ENCODE peak calls at places on chromosomes 2 and 18, in four cellular contexts. M is H1, Z is fibroblast of pulmonary artery, H is Calu3. C is an unnamed sample.

GRCh38 chr18:73647391-73647790 is 500.2 kb downstream of the FBXO15 start:
- DNase-seq in M (no peak), Z (peak), H (no peak), C (no peak)

GRCh38 chr2:105415007-105415406 is 16.2 kb upstream of the FHL2 start:
- DNase-seq in M (no peak), Z (no peak), H (no peak), C (no peak)

GRCh38 chr2:152581360-152581759 is 135.9 kb downstream of the PRPF40A start:
- DNase-seq in M (no peak), Z (no peak), H (no peak), C (no peak)

GRCh38 chr2:169107645-169108044 is 38.3 kb downstream of the DHRS9 start:
- DNase-seq in M (no peak), Z (no peak), H (peak), C (no peak)

GRCh38 chr2:157837851-157838441 is 38.2 kb downstream of the ACVR1 start:
- DNase-seq in M (no peak), Z (peak), H (no peak), C (no peak)

GRCh38 chr2:238231251-238231793 is 8.5 kb downstream of the HES6 start:
- DNase-seq in M (no peak), Z (peak), H (peak), C (no peak)

GRCh38 chr2:230875347-230876315 is 10.9 kb downstream of the ITM2C start:
- DNase-seq in M (no peak), Z (no peak), H (no peak), C (no peak)

GRCh38 chr2:182887753-182888415 is 21.4 kb upstream of the FRZB start:
- DNase-seq in M (no peak), Z (no peak), H (no peak), C (no peak)

GRCh38 chr18:41391616-41392610 is 563.1 kb upstream of the PIK3C3 start:
- DNase-seq in M (peak), Z (peak), H (peak), C (peak)

GRCh38 chr18:37452015-37452414 is 113.6 kb downstream of the CELF4 start:
- DNase-seq in M (no peak), Z (no peak), H (no peak), C (no peak)

GRCh38 chr18:54217624-54218023 is 6.8 kb downstream of the MBD2 start:
- DNase-seq in M (no peak), Z (no peak), H (no peak), C (no peak)

GRCh38 chr18:54222922-54223567 is 1.4 kb downstream of the MBD2 start:
- DNase-seq in M (no peak), Z (no peak), H (peak), C (no peak)

GRCh38 chr18:54215069-54215468 is 9.4 kb downstream of the MBD2 start:
- DNase-seq in M (no peak), Z (peak), H (no peak), C (no peak)

GRCh38 chr18:54220406-54220805 is 4.1 kb downstream of the MBD2 start:
- DNase-seq in M (no peak), Z (no peak), H (no peak), C (no peak)

DNA sequence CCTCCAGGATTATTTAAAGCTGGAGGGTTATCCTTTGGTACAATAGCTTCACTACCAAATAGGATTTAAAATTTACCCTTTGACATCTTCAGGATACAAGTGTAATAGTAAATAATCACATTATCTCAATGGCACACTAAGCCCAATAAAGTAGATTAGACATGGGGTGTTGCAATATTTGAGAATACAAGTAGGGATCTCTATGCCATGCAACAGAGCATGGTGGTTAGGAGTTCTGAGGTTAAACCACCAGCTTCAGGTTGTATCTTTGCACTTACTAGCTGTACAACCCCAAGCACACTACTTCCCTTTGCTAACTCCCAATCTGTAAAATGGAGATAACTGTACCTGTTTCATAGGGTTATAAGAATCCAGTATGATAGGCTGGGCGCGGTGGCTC is 6.2 kb downstream of the MBD2 start:
- DNase-seq in M (no peak), Z (no peak), H (no peak), C (no peak)
- TF ChIP-seq CTCF in M (no peak), Z (no peak), H (no peak), C (no peak)

DNA sequence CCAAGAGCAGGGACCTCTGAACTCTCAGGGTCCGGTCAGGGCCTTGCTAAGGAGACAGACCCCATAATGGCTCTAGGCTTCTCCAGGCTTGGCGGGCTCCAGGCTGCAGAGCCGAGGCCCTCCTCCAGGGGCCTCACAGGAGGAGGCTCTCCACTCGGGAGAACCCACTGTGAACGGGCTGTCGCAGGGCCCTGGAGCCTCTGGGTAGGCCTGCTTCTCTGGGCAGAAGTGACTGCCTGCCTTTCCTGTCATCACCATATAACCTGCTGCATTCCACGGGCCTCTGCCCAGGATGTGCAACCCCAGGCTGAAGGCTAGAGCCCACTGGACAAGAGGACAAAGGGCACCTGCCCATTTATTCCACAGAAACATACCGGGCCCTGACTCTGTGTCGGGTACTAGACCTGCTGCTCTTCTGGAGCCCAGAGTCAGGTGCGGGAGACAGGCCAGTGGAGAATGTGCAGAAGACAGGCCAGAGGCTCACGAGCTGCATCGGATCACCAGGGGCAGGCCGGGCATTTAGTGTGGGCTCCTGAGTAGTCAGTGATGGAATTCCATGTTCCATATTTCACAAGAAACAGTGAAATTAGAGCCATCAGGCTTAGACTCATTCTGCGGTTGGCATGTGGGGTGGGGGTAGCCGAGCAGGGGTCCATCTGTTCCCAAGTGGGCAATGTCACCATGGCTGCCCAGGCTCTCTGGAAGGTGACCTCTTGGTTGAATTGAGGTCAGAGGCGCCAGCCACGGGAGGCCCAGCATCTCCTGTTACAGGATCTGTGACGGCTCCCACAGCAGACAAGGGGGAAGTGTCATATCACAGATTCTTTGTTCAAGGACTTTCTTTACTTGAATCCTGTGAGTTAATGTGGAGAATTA is 220.8 kb downstream of the SH3RF3 start:
- DNase-seq in M (no peak), Z (no peak), H (no peak), C (no peak)
- TF ChIP-seq CTCF in M (no peak), Z (peak), H (no peak), C (no peak)

GRCh38 chr18:45166341-45167108 is 448.8 kb upstream of the SLC14A2 start:
- DNase-seq in M (no peak), Z (peak), H (peak), C (peak)
- TF ChIP-seq CTCF in M (no peak), Z (no peak), H (no peak), C (no peak)

DNA sequence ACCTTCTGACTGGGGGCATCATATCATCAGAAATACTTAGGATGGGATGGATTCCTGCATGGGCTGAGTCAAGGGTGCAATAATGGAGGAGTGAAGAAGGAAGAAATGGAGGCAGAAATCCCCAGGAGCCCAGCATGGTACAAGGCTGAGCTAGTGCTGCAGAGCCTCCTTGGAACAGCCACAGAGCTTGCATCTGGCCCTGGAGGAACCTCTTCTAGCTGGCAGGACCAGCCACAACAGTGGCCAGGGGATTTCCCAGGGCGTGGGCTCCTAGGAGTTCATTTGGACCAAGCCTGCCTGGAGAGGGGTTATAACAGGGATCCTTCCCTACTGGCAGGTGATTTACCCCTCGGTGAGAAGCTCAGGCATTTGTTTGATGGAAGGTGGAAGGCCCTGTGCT is 4.7 kb upstream of the IL37 start:
- DNase-seq in M (no peak), Z (no peak), H (peak), C (no peak)
- TF ChIP-seq CTCF in M (no peak), Z (no peak), H (no peak), C (no peak)

GRCh38 chr2:88873620-88874019 is 182.1 kb downstream of the RPIA start:
- DNase-seq in M (no peak), Z (no peak), H (no peak), C (no peak)

GRCh38 chr2:88871336-88871735 is 179.9 kb downstream of the RPIA start:
- DNase-seq in M (no peak), Z (no peak), H (no peak), C (no peak)

GRCh38 chr2:88875749-88876148 is 184.3 kb downstream of the RPIA start:
- DNase-seq in M (no peak), Z (no peak), H (no peak), C (no peak)

GRCh38 chr2:88870267-88870839 is 178.9 kb downstream of the RPIA start:
- DNase-seq in M (no peak), Z (no peak), H (no peak), C (no peak)

GRCh38 chr2:88874063-88874657 is 182.7 kb downstream of the RPIA start:
- DNase-seq in M (no peak), Z (peak), H (peak), C (peak)
- TF ChIP-seq CTCF in M (no peak), Z (peak), H (no peak), C (peak)

DNA sequence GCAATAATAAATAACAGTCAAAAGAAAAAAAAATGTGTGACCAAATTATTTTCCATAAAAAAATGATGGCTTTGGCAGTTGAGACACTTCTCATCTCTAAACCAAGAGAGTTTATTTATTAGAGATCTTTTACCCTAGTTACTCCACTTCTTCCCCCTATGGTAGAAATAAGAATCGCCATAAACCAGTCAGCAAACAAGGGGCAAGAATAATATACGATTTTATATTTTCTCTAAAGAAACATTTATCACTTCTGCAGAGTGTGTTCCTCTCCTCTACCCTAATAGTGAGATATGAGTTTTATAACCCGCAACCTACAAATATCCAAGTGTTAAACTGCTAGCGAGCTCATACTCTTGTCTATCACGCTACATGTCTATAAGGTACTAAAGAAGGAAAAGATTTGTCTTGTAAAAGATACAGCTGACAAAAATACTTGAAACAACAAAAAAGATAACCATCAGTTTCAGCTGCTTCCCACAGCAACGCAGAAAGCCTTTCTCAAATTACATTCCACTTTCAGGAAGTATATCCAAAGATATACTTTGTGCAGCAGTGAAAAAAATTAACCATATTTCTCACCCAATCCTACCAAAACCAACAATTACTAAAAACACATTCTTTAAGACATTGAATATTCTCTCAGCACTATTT is 2.2 kb downstream of the RNF103 start:
- DNase-seq in M (no peak), Z (peak), H (no peak), C (peak)
- TF ChIP-seq CTCF in M (no peak), Z (no peak), H (no peak), C (no peak)

GRCh38 chr2:101697794-101698418 is 399 bp downstream of the MAP4K4 start:
- DNase-seq in M (no peak), Z (no peak), H (no peak), C (no peak)

GRCh38 chr2:101696272-101697123 is 1.0 kb upstream of the MAP4K4 start:
- DNase-seq in M (peak), Z (peak), H (peak), C (peak)

GRCh38 chr2:101698419-101699190 is 1.1 kb downstream of the MAP4K4 start:
- DNase-seq in M (no peak), Z (peak), H (no peak), C (peak)

GRCh38 chr2:101699191-101699938 is 1.9 kb downstream of the MAP4K4 start:
- DNase-seq in M (no peak), Z (no peak), H (no peak), C (peak)

GRCh38 chr2:101697124-101697793 is at the start of gene MAP4K4:
- DNase-seq in M (peak), Z (peak), H (peak), C (peak)
- TF ChIP-seq CTCF in M (no peak), Z (peak), H (no peak), C (peak)

GRCh38 chr18:62399781-62400308 is 74.7 kb downstream of the TNFRSF11A start:
- DNase-seq in M (no peak), Z (no peak), H (peak), C (peak)
- TF ChIP-seq CTCF in M (peak), Z (peak), H (peak), C (peak)

GRCh38 chr2:100033976-100034375 is 108.4 kb downstream of the AFF3 start:
- DNase-seq in M (no peak), Z (no peak), H (no peak), C (no peak)

GRCh38 chr2:100031604-100032003 is 110.8 kb downstream of the AFF3 start:
- DNase-seq in M (no peak), Z (no peak), H (no peak), C (no peak)

GRCh38 chr2:100034431-100034830 is 108.0 kb downstream of the AFF3 start:
- DNase-seq in M (no peak), Z (no peak), H (no peak), C (no peak)

GRCh38 chr2:100029460-100029859 is 112.9 kb downstream of the AFF3 start:
- DNase-seq in M (no peak), Z (no peak), H (no peak), C (no peak)
- TF ChIP-seq CTCF in M (no peak), Z (no peak), H (peak), C (no peak)